ENCODE peak calls at places on chromosomes 12 and 14, in four cellular contexts. One of them, this sample, is unnamed. For H3K27me3, the result is how much of the 10 kb centered on the place peaks cover.

GRCh38 chr14:60721331-60722162 is 2.6 kb downstream of the SIX4 start:
- DNase-seq in CD4-positive, alpha-beta T cell: peak
- DNase-seq in body of pancreas: peak
- DNase-seq in thoracic aorta: peak
- DNase-seq in this sample: peak

GRCh38 chr12:49842519-49843352 is at the start of gene BCDIN3D:
- DNase-seq in CD4-positive, alpha-beta T cell: peak
- DNase-seq in thoracic aorta: peak
- DNase-seq in body of pancreas: peak
- DNase-seq in this sample: peak

GRCh38 chr12:90008277-90008676 is 299.6 kb upstream of the ATP2B1 start:
- DNase-seq in body of pancreas: no peak
- DNase-seq in CD4-positive, alpha-beta T cell: no peak
- DNase-seq in thoracic aorta: no peak
- DNase-seq in this sample: no peak

GRCh38 chr12:19967001-19967400 is 401.3 kb upstream of the PDE3A start:
- DNase-seq in thoracic aorta: no peak
- DNase-seq in CD4-positive, alpha-beta T cell: no peak
- DNase-seq in body of pancreas: no peak
- DNase-seq in this sample: no peak

GRCh38 chr14:76564471-76565119 is 188.7 kb downstream of the ESRRB start:
- DNase-seq in CD4-positive, alpha-beta T cell: no peak
- DNase-seq in body of pancreas: no peak
- DNase-seq in thoracic aorta: no peak
- DNase-seq in this sample: no peak

GRCh38 chr12:132711169-132711843 is 664 bp downstream of the PGAM5 start:
- DNase-seq in CD4-positive, alpha-beta T cell: no peak
- DNase-seq in thoracic aorta: no peak
- DNase-seq in body of pancreas: no peak
- DNase-seq in this sample: no peak

GRCh38 chr12:43636706-43637105 is 84.7 kb upstream of the ADAMTS20 start:
- DNase-seq in body of pancreas: no peak
- DNase-seq in CD4-positive, alpha-beta T cell: no peak
- DNase-seq in thoracic aorta: no peak
- DNase-seq in this sample: peak

GRCh38 chr14:71824816-71825215 is 107.4 kb upstream of the RGS6 start:
- DNase-seq in thoracic aorta: no peak
- DNase-seq in body of pancreas: no peak
- DNase-seq in CD4-positive, alpha-beta T cell: no peak
- DNase-seq in this sample: no peak

GRCh38 chr12:108638141-108638823 is 4.6 kb upstream of the SELPLG start:
- DNase-seq in thoracic aorta: no peak
- DNase-seq in CD4-positive, alpha-beta T cell: no peak
- DNase-seq in body of pancreas: no peak
- DNase-seq in this sample: no peak

GRCh38 chr12:14540801-14541462 is 26.8 kb downstream of the PLBD1 start:
- DNase-seq in thoracic aorta: no peak
- DNase-seq in CD4-positive, alpha-beta T cell: no peak
- DNase-seq in body of pancreas: no peak
- DNase-seq in this sample: peak

GRCh38 chr14:55846852-55847471 is 267.0 kb downstream of the KTN1 start:
- DNase-seq in CD4-positive, alpha-beta T cell: no peak
- DNase-seq in body of pancreas: peak
- DNase-seq in thoracic aorta: peak
- DNase-seq in this sample: peak

DNA sequence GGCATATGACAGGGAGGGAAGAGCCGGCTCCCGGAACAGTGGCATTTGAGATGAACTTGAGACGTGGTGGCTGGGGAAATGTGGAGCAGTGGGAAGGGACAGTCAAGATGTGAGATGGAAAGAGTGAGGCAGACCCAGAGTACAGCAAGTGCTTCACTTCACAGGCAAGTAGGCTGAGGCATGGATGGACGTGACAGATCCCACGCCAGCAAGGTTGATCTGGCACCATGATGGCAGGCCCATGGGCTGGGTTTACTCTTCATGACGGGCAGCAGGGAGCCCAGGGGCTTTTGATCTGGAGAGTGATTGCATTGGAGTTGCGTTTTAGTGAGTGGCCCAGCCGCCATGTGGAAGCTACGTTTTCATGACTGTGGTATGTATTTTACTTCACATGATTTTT is 17.9 kb upstream of the EML1 start:
- DNase-seq in body of pancreas: no peak
- DNase-seq in thoracic aorta: no peak
- DNase-seq in CD4-positive, alpha-beta T cell: no peak
- DNase-seq in this sample: no peak
- H3K27me3 ChIP-seq in body of pancreas: under half
- H3K27me3 ChIP-seq in thoracic aorta: under half
- H3K27me3 ChIP-seq in CD4-positive, alpha-beta T cell: under half
- H3K27me3 ChIP-seq in this sample: under half

DNA sequence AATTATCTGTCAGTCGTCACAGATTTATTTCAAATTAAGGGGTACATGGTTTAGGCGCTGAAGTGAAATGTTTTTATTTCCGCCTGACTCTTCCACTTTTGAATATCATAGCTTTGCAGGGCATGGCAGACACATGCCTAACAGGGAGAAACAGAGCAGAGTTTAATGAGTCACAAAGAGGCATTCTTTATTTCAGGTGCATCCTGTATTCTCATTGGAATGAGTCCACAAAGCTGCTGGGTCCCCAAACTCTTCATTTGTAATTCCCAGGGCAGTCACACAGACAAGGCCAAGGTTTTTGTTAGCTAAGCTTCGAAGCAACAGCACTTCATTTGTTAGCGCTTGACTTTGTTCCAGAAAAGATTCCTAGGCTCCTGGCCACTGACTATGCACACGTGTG is 4.4 kb upstream of the GPHB5 start:
- DNase-seq in body of pancreas: no peak
- DNase-seq in CD4-positive, alpha-beta T cell: no peak
- DNase-seq in thoracic aorta: no peak
- DNase-seq in this sample: peak
- H3K27me3 ChIP-seq in body of pancreas: under half
- H3K27me3 ChIP-seq in CD4-positive, alpha-beta T cell: under half
- H3K27me3 ChIP-seq in thoracic aorta: under half
- H3K27me3 ChIP-seq in this sample: under half

GRCh38 chr14:21525571-21525970 is 575 bp downstream of the SALL2 start:
- DNase-seq in CD4-positive, alpha-beta T cell: no peak
- DNase-seq in thoracic aorta: no peak
- DNase-seq in body of pancreas: peak
- DNase-seq in this sample: no peak
- H3K27me3 ChIP-seq in CD4-positive, alpha-beta T cell: under half
- H3K27me3 ChIP-seq in thoracic aorta: under half
- H3K27me3 ChIP-seq in body of pancreas: under half
- H3K27me3 ChIP-seq in this sample: under half

GRCh38 chr14:104341532-104342434 is 203.4 kb downstream of the KIF26A start:
- DNase-seq in CD4-positive, alpha-beta T cell: no peak
- DNase-seq in thoracic aorta: no peak
- DNase-seq in body of pancreas: peak
- DNase-seq in this sample: no peak
- H3K27me3 ChIP-seq in CD4-positive, alpha-beta T cell: under half
- H3K27me3 ChIP-seq in thoracic aorta: under half
- H3K27me3 ChIP-seq in body of pancreas: under half
- H3K27me3 ChIP-seq in this sample: under half

GRCh38 chr12:129331356-129332085 is 478.2 kb downstream of the GLT1D1 start:
- DNase-seq in body of pancreas: no peak
- DNase-seq in thoracic aorta: no peak
- DNase-seq in CD4-positive, alpha-beta T cell: no peak
- DNase-seq in this sample: no peak

DNA sequence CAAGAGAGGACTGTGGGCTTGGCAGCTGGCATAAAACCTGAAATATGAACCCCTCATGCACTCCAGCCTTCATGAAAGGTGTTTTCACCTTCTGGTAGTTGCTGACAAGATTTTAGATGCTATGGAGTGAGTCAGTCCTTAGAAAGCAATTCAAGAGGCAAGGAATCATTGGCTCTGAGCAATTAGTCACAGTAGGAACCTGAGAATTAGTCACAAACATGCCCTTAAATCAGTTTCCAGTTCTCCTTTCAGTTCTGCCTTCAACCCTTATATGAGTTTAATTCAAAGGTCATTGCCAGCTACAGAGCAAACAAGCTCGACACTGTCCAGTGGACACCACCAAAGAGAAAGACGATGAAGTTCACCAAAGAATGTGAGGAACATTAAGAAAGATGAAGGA is 472.3 kb downstream of the GLT1D1 start:
- DNase-seq in thoracic aorta: no peak
- DNase-seq in body of pancreas: no peak
- DNase-seq in CD4-positive, alpha-beta T cell: no peak
- DNase-seq in this sample: peak
- H3K27me3 ChIP-seq in thoracic aorta: under half
- H3K27me3 ChIP-seq in body of pancreas: under half
- H3K27me3 ChIP-seq in CD4-positive, alpha-beta T cell: under half
- H3K27me3 ChIP-seq in this sample: under half

GRCh38 chr12:79548525-79548924 is 142.2 kb downstream of the PAWR start:
- DNase-seq in thoracic aorta: no peak
- DNase-seq in CD4-positive, alpha-beta T cell: no peak
- DNase-seq in body of pancreas: no peak
- DNase-seq in this sample: no peak
- H3K27me3 ChIP-seq in thoracic aorta: under half
- H3K27me3 ChIP-seq in CD4-positive, alpha-beta T cell: under half
- H3K27me3 ChIP-seq in body of pancreas: under half
- H3K27me3 ChIP-seq in this sample: under half